ENCODE peak calls at places on chromosome X, in five cellular contexts. One of them, this sample, is unnamed.
A peak's percentile ranks its signal among the peaks of the same experiment; 100 is the strongest.

GRCh38 chrX:2829066-2829430 is 318 bp downstream of the GYG2 start:
- DNase-seq in K562: no peak
- DNase-seq in neural progenitor cell: peak; percentile 86
- DNase-seq in fibroblast of lung: no peak
- DNase-seq in PC-3: no peak
- DNase-seq in this sample: no peak

GRCh38 chrX:49162620-49163019 is at the start of gene MAGIX:
- DNase-seq in K562: no peak
- DNase-seq in PC-3: peak; percentile 30
- DNase-seq in fibroblast of lung: no peak
- DNase-seq in neural progenitor cell: no peak
- DNase-seq in this sample: no peak

GRCh38 chrX:107675823-107676555 is 47.7 kb downstream of the PRPS1 start:
- DNase-seq in fibroblast of lung: peak; percentile 23
- DNase-seq in neural progenitor cell: no peak
- DNase-seq in PC-3: no peak
- DNase-seq in K562: peak; percentile 24
- DNase-seq in this sample: peak; percentile 56

GRCh38 chrX:39253551-39253950 is 452.3 kb downstream of the MID1IP1 start:
- DNase-seq in fibroblast of lung: peak; percentile 38
- DNase-seq in neural progenitor cell: no peak
- DNase-seq in K562: no peak
- DNase-seq in PC-3: peak; percentile 38
- DNase-seq in this sample: no peak

GRCh38 chrX:20218809-20219505 is 47.8 kb downstream of the RPS6KA3 start:
- DNase-seq in K562: peak; percentile 54
- DNase-seq in fibroblast of lung: no peak
- DNase-seq in PC-3: no peak
- DNase-seq in neural progenitor cell: peak; percentile 3
- DNase-seq in this sample: no peak

GRCh38 chrX:48957477-48957826 is at the start of gene OTUD5:
- DNase-seq in K562: peak; percentile 85
- DNase-seq in fibroblast of lung: no peak
- DNase-seq in neural progenitor cell: no peak
- DNase-seq in PC-3: no peak
- DNase-seq in this sample: no peak

GRCh38 chrX:118216488-118216887 is 99.9 kb upstream of the KLHL13 start:
- DNase-seq in PC-3: no peak
- DNase-seq in neural progenitor cell: no peak
- DNase-seq in fibroblast of lung: no peak
- DNase-seq in K562: no peak
- DNase-seq in this sample: no peak

GRCh38 chrX:115330498-115331138 is 41.1 kb downstream of the LUZP4 start:
- DNase-seq in K562: peak; percentile 59
- DNase-seq in neural progenitor cell: peak; percentile 79
- DNase-seq in fibroblast of lung: peak; percentile 60
- DNase-seq in PC-3: peak; percentile 69
- DNase-seq in this sample: peak; percentile 49

GRCh38 chrX:10111364-10112148 is 45.2 kb upstream of the CLCN4 start:
- DNase-seq in PC-3: no peak
- DNase-seq in fibroblast of lung: no peak
- DNase-seq in neural progenitor cell: no peak
- DNase-seq in K562: no peak
- DNase-seq in this sample: peak; percentile 88

GRCh38 chrX:154648931-154649863 is 4.2 kb downstream of the CTAG2 start:
- DNase-seq in K562: no peak
- DNase-seq in neural progenitor cell: no peak
- DNase-seq in PC-3: no peak
- DNase-seq in fibroblast of lung: no peak
- DNase-seq in this sample: no peak

GRCh38 chrX:109600114-109600710 is 24.8 kb downstream of the KCNE5 start:
- DNase-seq in K562: no peak
- DNase-seq in fibroblast of lung: peak; percentile 43
- DNase-seq in PC-3: no peak
- DNase-seq in neural progenitor cell: peak; percentile 69
- DNase-seq in this sample: no peak

GRCh38 chrX:51336584-51336983 is 4.0 kb downstream of the NUDT10 start:
- DNase-seq in K562: peak; percentile 27
- DNase-seq in fibroblast of lung: peak; percentile 37
- DNase-seq in neural progenitor cell: peak; percentile 71
- DNase-seq in PC-3: peak; percentile 47
- DNase-seq in this sample: peak; percentile 43

GRCh38 chrX:21932277-21932996 is 8.1 kb upstream of the SMS start:
- DNase-seq in neural progenitor cell: no peak
- DNase-seq in K562: no peak
- DNase-seq in fibroblast of lung: peak; percentile 94
- DNase-seq in PC-3: peak; percentile 84
- DNase-seq in this sample: no peak

GRCh38 chrX:110992611-110993010 is 103.4 kb upstream of the PAK3 start:
- DNase-seq in neural progenitor cell: peak; percentile 65
- DNase-seq in fibroblast of lung: peak; percentile 19
- DNase-seq in PC-3: peak; percentile 57
- DNase-seq in K562: peak; percentile 23
- DNase-seq in this sample: peak; percentile 17

GRCh38 chrX:109966246-109966645 is 36.7 kb upstream of the TMEM164 start:
- DNase-seq in fibroblast of lung: no peak
- DNase-seq in PC-3: peak; percentile 67
- DNase-seq in K562: no peak
- DNase-seq in neural progenitor cell: no peak
- DNase-seq in this sample: no peak

GRCh38 chrX:18929775-18930174 is 54.1 kb downstream of the PHKA2 start:
- DNase-seq in neural progenitor cell: no peak
- DNase-seq in fibroblast of lung: no peak
- DNase-seq in PC-3: no peak
- DNase-seq in K562: no peak
- DNase-seq in this sample: no peak

GRCh38 chrX:111868726-111869638 is 7.0 kb upstream of the TRPC5OS start:
- DNase-seq in K562: no peak
- DNase-seq in fibroblast of lung: peak; percentile 22
- DNase-seq in neural progenitor cell: peak; percentile 66
- DNase-seq in PC-3: peak; percentile 9
- DNase-seq in this sample: peak; percentile 60

GRCh38 chrX:151082077-151082948 is 94.1 kb upstream of the GPR50 start:
- DNase-seq in K562: peak; percentile 70
- DNase-seq in fibroblast of lung: peak; percentile 35
- DNase-seq in neural progenitor cell: peak; percentile 84
- DNase-seq in PC-3: peak; percentile 66
- DNase-seq in this sample: peak; percentile 57

GRCh38 chrX:64394059-64394873 is 986 bp downstream of the MTMR8 start:
- DNase-seq in K562: peak; percentile 60
- DNase-seq in neural progenitor cell: no peak
- DNase-seq in fibroblast of lung: no peak
- DNase-seq in PC-3: no peak
- DNase-seq in this sample: no peak

GRCh38 chrX:40189018-40189417 is 91.3 kb upstream of the BCOR start:
- DNase-seq in neural progenitor cell: no peak
- DNase-seq in fibroblast of lung: peak; percentile 55
- DNase-seq in K562: no peak
- DNase-seq in PC-3: no peak
- DNase-seq in this sample: no peak

GRCh38 chrX:151921292-151921691 is 8.6 kb downstream of the MAGEA4 start:
- DNase-seq in fibroblast of lung: no peak
- DNase-seq in K562: no peak
- DNase-seq in neural progenitor cell: no peak
- DNase-seq in PC-3: no peak
- DNase-seq in this sample: no peak

GRCh38 chrX:118346258-118347094 is 570 bp downstream of the WDR44 start:
- DNase-seq in K562: peak; percentile 67
- DNase-seq in PC-3: peak; percentile 20
- DNase-seq in fibroblast of lung: no peak
- DNase-seq in neural progenitor cell: peak; percentile 58
- DNase-seq in this sample: peak; percentile 30

GRCh38 chrX:1027133-1027532 is 185.3 kb downstream of the CRLF2 start:
- DNase-seq in K562: no peak
- DNase-seq in fibroblast of lung: no peak
- DNase-seq in PC-3: no peak
- DNase-seq in neural progenitor cell: no peak
- DNase-seq in this sample: peak; percentile 56

GRCh38 chrX:15815779-15816452 is 25.6 kb downstream of the ZRSR2 start:
- DNase-seq in K562: peak; percentile 30
- DNase-seq in fibroblast of lung: no peak
- DNase-seq in neural progenitor cell: peak; percentile 66
- DNase-seq in PC-3: peak; percentile 50
- DNase-seq in this sample: peak; percentile 37

GRCh38 chrX:139825618-139826017 is 107.2 kb downstream of the ATP11C start:
- DNase-seq in neural progenitor cell: no peak
- DNase-seq in fibroblast of lung: no peak
- DNase-seq in PC-3: no peak
- DNase-seq in K562: no peak
- DNase-seq in this sample: no peak
- H3K9ac ChIP-seq in neural progenitor cell: no peak overlapping the region
- H3K9ac ChIP-seq in fibroblast of lung: no peak overlapping the region
- H3K9ac ChIP-seq in PC-3: no peak overlapping the region
- H3K9ac ChIP-seq in K562: no peak overlapping the region
- H3K9ac ChIP-seq in this sample: no peak overlapping the region

DNA sequence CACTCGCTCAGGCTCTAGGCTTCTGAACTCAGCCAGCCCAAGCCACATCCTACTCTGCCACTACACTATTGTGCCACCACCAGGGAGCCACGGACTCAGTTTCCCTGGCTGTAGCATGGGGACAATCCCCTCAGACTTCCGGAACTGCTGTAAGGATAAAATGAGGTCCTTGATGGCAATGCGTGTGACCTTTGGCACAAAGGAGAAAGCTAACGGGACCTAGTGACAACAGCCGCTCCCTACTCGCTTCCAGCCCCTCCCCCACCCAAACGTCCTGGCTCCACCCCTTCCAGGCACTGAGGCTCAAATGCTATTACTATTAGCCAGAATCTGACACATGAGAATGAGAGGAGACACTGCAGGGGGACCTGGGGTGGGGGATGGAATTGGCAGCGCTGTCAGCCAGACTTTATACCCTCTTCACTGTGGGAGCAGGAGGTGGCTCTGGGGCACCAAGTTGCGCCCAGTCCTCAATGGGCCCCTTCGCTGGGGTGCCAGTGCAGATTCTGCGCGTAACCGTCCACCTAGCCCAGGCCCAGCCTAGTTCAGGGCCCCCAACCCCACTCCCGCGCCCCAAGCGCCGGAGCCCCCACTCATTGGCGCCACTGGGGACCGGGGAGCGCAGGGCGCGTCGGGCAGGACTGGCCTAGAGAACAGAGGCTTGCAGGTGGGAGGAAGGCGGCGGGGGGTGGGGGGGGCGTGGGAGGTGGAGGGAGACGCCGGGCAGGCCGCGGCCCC is 5.3 kb upstream of the DUSP9 start:
- DNase-seq in neural progenitor cell: peak; percentile 48
- DNase-seq in PC-3: no peak
- DNase-seq in K562: peak; percentile 58
- DNase-seq in fibroblast of lung: no peak
- DNase-seq in this sample: no peak
- TF ChIP-seq EZH2 in neural progenitor cell: no peak
- TF ChIP-seq EZH2 in PC-3: no peak
- TF ChIP-seq EZH2 in K562: no peak
- TF ChIP-seq EZH2 in fibroblast of lung: peak; percentile 28
- TF ChIP-seq EZH2 in this sample: no peak

GRCh38 chrX:11555759-11556158 is 110.0 kb downstream of the ARHGAP6 start:
- DNase-seq in K562: no peak
- DNase-seq in PC-3: peak; percentile 26
- DNase-seq in neural progenitor cell: no peak
- DNase-seq in fibroblast of lung: peak; percentile 14
- DNase-seq in this sample: no peak

GRCh38 chrX:11557120-11557519 is 108.6 kb downstream of the ARHGAP6 start:
- DNase-seq in PC-3: peak; percentile 88
- DNase-seq in neural progenitor cell: no peak
- DNase-seq in fibroblast of lung: peak; percentile 69
- DNase-seq in K562: no peak
- DNase-seq in this sample: no peak

GRCh38 chrX:11558972-11559371 is 106.7 kb downstream of the ARHGAP6 start:
- DNase-seq in neural progenitor cell: peak; percentile 15
- DNase-seq in fibroblast of lung: no peak
- DNase-seq in K562: peak; percentile 55
- DNase-seq in PC-3: peak; percentile 40
- DNase-seq in this sample: peak; percentile 20

DNA sequence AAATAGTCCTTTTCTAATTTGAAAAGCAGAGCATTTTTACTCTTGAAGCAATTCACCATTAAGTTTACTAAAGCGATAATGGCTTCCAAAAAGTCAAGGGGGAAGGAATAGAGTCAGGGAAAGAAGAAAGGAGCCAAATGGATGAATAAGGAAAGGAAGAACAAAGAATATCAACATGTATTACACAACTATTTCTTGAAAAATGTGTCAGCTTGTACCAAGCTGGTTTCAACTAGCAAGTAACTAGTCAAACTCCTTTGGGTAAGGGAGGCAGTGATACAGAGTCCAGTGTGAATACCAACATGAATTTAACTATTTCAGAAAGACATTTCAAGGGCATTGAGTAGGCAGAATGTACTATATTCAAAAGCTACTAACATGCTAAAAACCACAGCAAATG is 112.1 kb downstream of the ARHGAP6 start:
- DNase-seq in PC-3: no peak
- DNase-seq in neural progenitor cell: no peak
- DNase-seq in fibroblast of lung: no peak
- DNase-seq in K562: no peak
- DNase-seq in this sample: no peak
- H3K9ac ChIP-seq in PC-3: no peak overlapping the region
- H3K9ac ChIP-seq in neural progenitor cell: no peak overlapping the region
- H3K9ac ChIP-seq in fibroblast of lung: no peak overlapping the region
- H3K9ac ChIP-seq in K562: no peak overlapping the region
- H3K9ac ChIP-seq in this sample: no peak overlapping the region

DNA sequence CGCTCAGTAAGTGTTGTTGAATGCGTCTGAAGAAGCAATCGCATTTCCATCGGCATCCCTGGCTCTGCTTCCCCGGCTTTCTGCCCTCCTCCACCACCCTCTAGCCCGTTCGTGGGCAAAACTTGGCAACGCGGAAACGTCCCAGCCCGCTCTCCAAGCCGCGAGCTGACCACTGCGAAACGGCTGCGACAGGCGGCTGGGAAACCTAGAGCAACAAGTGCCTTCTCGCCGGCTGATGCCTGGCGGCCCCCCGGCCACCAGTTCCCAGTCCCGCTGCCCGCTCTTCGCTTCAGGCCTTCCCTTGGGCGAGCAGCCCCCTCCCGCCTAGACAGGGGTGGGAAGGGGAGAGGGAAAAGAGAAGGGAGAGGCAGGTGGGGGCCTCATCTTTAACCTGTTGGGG is 837 bp downstream of the CITED1 start:
- DNase-seq in K562: no peak
- DNase-seq in PC-3: no peak
- DNase-seq in neural progenitor cell: peak; percentile 59
- DNase-seq in fibroblast of lung: no peak
- DNase-seq in this sample: no peak
- TF ChIP-seq EZH2 in K562: no peak
- TF ChIP-seq EZH2 in PC-3: no peak
- TF ChIP-seq EZH2 in neural progenitor cell: no peak
- TF ChIP-seq EZH2 in fibroblast of lung: peak; percentile 78
- TF ChIP-seq EZH2 in this sample: no peak

DNA sequence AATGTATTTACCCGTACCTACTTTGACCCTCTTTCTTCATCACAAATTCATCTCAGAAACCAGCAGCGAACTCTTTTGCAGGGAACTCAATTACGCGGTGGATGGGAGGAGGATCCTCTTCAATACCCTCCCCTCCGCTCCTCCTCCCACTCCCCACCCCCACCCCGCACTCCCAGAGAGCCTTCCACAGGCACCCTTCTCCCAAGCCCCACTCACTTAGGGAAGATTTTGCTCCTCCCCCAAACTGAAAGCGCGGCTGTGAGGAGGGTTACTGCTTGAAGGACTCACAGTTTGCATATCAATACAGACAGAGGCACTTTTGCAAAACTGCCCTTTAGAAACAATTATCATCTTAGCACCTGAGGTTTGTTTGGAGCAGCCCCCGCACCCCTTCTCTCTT is 955 bp upstream of the IL1RAPL1 start:
- DNase-seq in neural progenitor cell: peak; percentile 71
- DNase-seq in fibroblast of lung: peak; percentile 61
- DNase-seq in PC-3: peak; percentile 20
- DNase-seq in K562: no peak
- DNase-seq in this sample: no peak
- H3K9ac ChIP-seq in neural progenitor cell: no peak overlapping the region
- H3K9ac ChIP-seq in fibroblast of lung: no peak overlapping the region
- H3K9ac ChIP-seq in PC-3: peak overlapping the region; percentile 13
- H3K9ac ChIP-seq in K562: no peak overlapping the region
- H3K9ac ChIP-seq in this sample: no peak overlapping the region

This sample was measured in MM.1S.